ENCODE peak calls at places on chromosomes 5 and 9, in seven cellular contexts. One of them, this sample, is unnamed.

GRCh38 chr9:24487250-24487861 is 58.3 kb downstream of the IZUMO3 start:
- DNase-seq in AG04450: no peak
- DNase-seq in stimulated activated CD4-positive, alpha-beta T cell treated with anti-CD3 and anti-CD28 coated beads, Interleukin-2, amount 100 ng/mL, for 24 hours: no peak
- DNase-seq in left ventricle myocardium inferior: no peak
- DNase-seq in globus pallidus: no peak
- DNase-seq in RCC 7860: no peak
- DNase-seq in mucosa of descending colon: no peak
- DNase-seq in this sample: no peak

GRCh38 chr9:78032599-78033457 is 1.2 kb upstream of the GNAQ start:
- DNase-seq in AG04450: no peak
- DNase-seq in stimulated activated CD4-positive, alpha-beta T cell treated with anti-CD3 and anti-CD28 coated beads, Interleukin-2, amount 100 ng/mL, for 24 hours: no peak
- DNase-seq in left ventricle myocardium inferior: no peak
- DNase-seq in globus pallidus: no peak
- DNase-seq in RCC 7860: no peak
- DNase-seq in mucosa of descending colon: no peak
- DNase-seq in this sample: no peak

GRCh38 chr9:114001794-114002261 is 76.3 kb downstream of the AMBP start:
- DNase-seq in AG04450: no peak
- DNase-seq in stimulated activated CD4-positive, alpha-beta T cell treated with anti-CD3 and anti-CD28 coated beads, Interleukin-2, amount 100 ng/mL, for 24 hours: no peak
- DNase-seq in left ventricle myocardium inferior: no peak
- DNase-seq in globus pallidus: no peak
- DNase-seq in RCC 7860: no peak
- DNase-seq in mucosa of descending colon: no peak
- DNase-seq in this sample: no peak

GRCh38 chr9:108130896-108131295 is 641.3 kb upstream of the KLF4 start:
- DNase-seq in AG04450: no peak
- DNase-seq in stimulated activated CD4-positive, alpha-beta T cell treated with anti-CD3 and anti-CD28 coated beads, Interleukin-2, amount 100 ng/mL, for 24 hours: no peak
- DNase-seq in left ventricle myocardium inferior: no peak
- DNase-seq in globus pallidus: no peak
- DNase-seq in RCC 7860: no peak
- DNase-seq in mucosa of descending colon: no peak
- DNase-seq in this sample: no peak

GRCh38 chr9:132169672-132170392 is 8.0 kb downstream of the NTNG2 start:
- DNase-seq in AG04450: peak
- DNase-seq in stimulated activated CD4-positive, alpha-beta T cell treated with anti-CD3 and anti-CD28 coated beads, Interleukin-2, amount 100 ng/mL, for 24 hours: peak
- DNase-seq in left ventricle myocardium inferior: peak
- DNase-seq in globus pallidus: no peak
- DNase-seq in RCC 7860: peak
- DNase-seq in mucosa of descending colon: peak
- DNase-seq in this sample: no peak

GRCh38 chr5:123651234-123651633 is 139.3 kb downstream of the CSNK1G3 start:
- DNase-seq in AG04450: no peak
- DNase-seq in stimulated activated CD4-positive, alpha-beta T cell treated with anti-CD3 and anti-CD28 coated beads, Interleukin-2, amount 100 ng/mL, for 24 hours: no peak
- DNase-seq in left ventricle myocardium inferior: no peak
- DNase-seq in globus pallidus: no peak
- DNase-seq in RCC 7860: no peak
- DNase-seq in mucosa of descending colon: no peak
- DNase-seq in this sample: no peak

GRCh38 chr5:146395233-146395632 is 51.9 kb upstream of the TCERG1 start:
- DNase-seq in AG04450: no peak
- DNase-seq in stimulated activated CD4-positive, alpha-beta T cell treated with anti-CD3 and anti-CD28 coated beads, Interleukin-2, amount 100 ng/mL, for 24 hours: no peak
- DNase-seq in left ventricle myocardium inferior: no peak
- DNase-seq in globus pallidus: no peak
- DNase-seq in RCC 7860: no peak
- DNase-seq in mucosa of descending colon: no peak
- DNase-seq in this sample: no peak

GRCh38 chr5:86917117-86917579 is 299.4 kb downstream of the COX7C start:
- DNase-seq in AG04450: no peak
- DNase-seq in stimulated activated CD4-positive, alpha-beta T cell treated with anti-CD3 and anti-CD28 coated beads, Interleukin-2, amount 100 ng/mL, for 24 hours: no peak
- DNase-seq in left ventricle myocardium inferior: no peak
- DNase-seq in globus pallidus: no peak
- DNase-seq in RCC 7860: no peak
- DNase-seq in mucosa of descending colon: no peak
- DNase-seq in this sample: no peak

GRCh38 chr5:30100148-30100547 is 1093.3 kb upstream of the CDH6 start:
- DNase-seq in AG04450: no peak
- DNase-seq in stimulated activated CD4-positive, alpha-beta T cell treated with anti-CD3 and anti-CD28 coated beads, Interleukin-2, amount 100 ng/mL, for 24 hours: no peak
- DNase-seq in left ventricle myocardium inferior: no peak
- DNase-seq in globus pallidus: no peak
- DNase-seq in RCC 7860: no peak
- DNase-seq in mucosa of descending colon: no peak
- DNase-seq in this sample: no peak

GRCh38 chr9:137760426-137760825 is 117.2 kb upstream of the CACNA1B start:
- DNase-seq in AG04450: no peak
- DNase-seq in stimulated activated CD4-positive, alpha-beta T cell treated with anti-CD3 and anti-CD28 coated beads, Interleukin-2, amount 100 ng/mL, for 24 hours: no peak
- DNase-seq in left ventricle myocardium inferior: no peak
- DNase-seq in globus pallidus: no peak
- DNase-seq in RCC 7860: no peak
- DNase-seq in mucosa of descending colon: no peak
- DNase-seq in this sample: no peak

GRCh38 chr9:125902224-125902623 is 155.1 kb downstream of the PBX3 start:
- DNase-seq in AG04450: no peak
- DNase-seq in stimulated activated CD4-positive, alpha-beta T cell treated with anti-CD3 and anti-CD28 coated beads, Interleukin-2, amount 100 ng/mL, for 24 hours: no peak
- DNase-seq in left ventricle myocardium inferior: no peak
- DNase-seq in globus pallidus: no peak
- DNase-seq in RCC 7860: no peak
- DNase-seq in mucosa of descending colon: no peak
- DNase-seq in this sample: no peak

GRCh38 chr5:116573279-116573616 is 1.4 kb downstream of the SEMA6A start:
- DNase-seq in AG04450: no peak
- DNase-seq in stimulated activated CD4-positive, alpha-beta T cell treated with anti-CD3 and anti-CD28 coated beads, Interleukin-2, amount 100 ng/mL, for 24 hours: no peak
- DNase-seq in left ventricle myocardium inferior: peak
- DNase-seq in globus pallidus: peak
- DNase-seq in RCC 7860: no peak
- DNase-seq in mucosa of descending colon: no peak
- DNase-seq in this sample: no peak

GRCh38 chr5:124773291-124774001 is 27.0 kb upstream of the ZNF608 start:
- DNase-seq in AG04450: no peak
- DNase-seq in stimulated activated CD4-positive, alpha-beta T cell treated with anti-CD3 and anti-CD28 coated beads, Interleukin-2, amount 100 ng/mL, for 24 hours: no peak
- DNase-seq in left ventricle myocardium inferior: no peak
- DNase-seq in globus pallidus: peak
- DNase-seq in RCC 7860: no peak
- DNase-seq in mucosa of descending colon: no peak
- DNase-seq in this sample: no peak

GRCh38 chr9:99296375-99296951 is 74.4 kb downstream of the SEC61B start:
- DNase-seq in AG04450: no peak
- DNase-seq in stimulated activated CD4-positive, alpha-beta T cell treated with anti-CD3 and anti-CD28 coated beads, Interleukin-2, amount 100 ng/mL, for 24 hours: no peak
- DNase-seq in left ventricle myocardium inferior: peak
- DNase-seq in globus pallidus: peak
- DNase-seq in RCC 7860: no peak
- DNase-seq in mucosa of descending colon: peak
- DNase-seq in this sample: no peak

GRCh38 chr9:18189876-18190670 is 283.9 kb upstream of the ADAMTSL1 start:
- DNase-seq in AG04450: no peak
- DNase-seq in stimulated activated CD4-positive, alpha-beta T cell treated with anti-CD3 and anti-CD28 coated beads, Interleukin-2, amount 100 ng/mL, for 24 hours: no peak
- DNase-seq in left ventricle myocardium inferior: no peak
- DNase-seq in globus pallidus: no peak
- DNase-seq in RCC 7860: no peak
- DNase-seq in mucosa of descending colon: no peak
- DNase-seq in this sample: no peak

GRCh38 chr5:35319231-35320002 is 89.1 kb upstream of the PRLR start:
- DNase-seq in AG04450: no peak
- DNase-seq in stimulated activated CD4-positive, alpha-beta T cell treated with anti-CD3 and anti-CD28 coated beads, Interleukin-2, amount 100 ng/mL, for 24 hours: peak
- DNase-seq in left ventricle myocardium inferior: peak
- DNase-seq in globus pallidus: peak
- DNase-seq in RCC 7860: peak
- DNase-seq in mucosa of descending colon: no peak
- DNase-seq in this sample: no peak

GRCh38 chr5:1384521-1384920 is 39.6 kb upstream of the CLPTM1L start:
- DNase-seq in AG04450: no peak
- DNase-seq in stimulated activated CD4-positive, alpha-beta T cell treated with anti-CD3 and anti-CD28 coated beads, Interleukin-2, amount 100 ng/mL, for 24 hours: no peak
- DNase-seq in left ventricle myocardium inferior: no peak
- DNase-seq in globus pallidus: no peak
- DNase-seq in RCC 7860: no peak
- DNase-seq in mucosa of descending colon: no peak
- DNase-seq in this sample: no peak